ENCODE peak calls at places on chromosomes 2 and 18, in six cellular contexts. I, C, P, V, A and U are unnamed samples. For H3K27me3, the result is how much of the 10 kb centered on the place peaks cover.

GRCh38 chr18:46320297-46320696 is 216.1 kb downstream of the HAUS1 start:
- DNase-seq in V (no peak), A (no peak), P (no peak), C (no peak), I (no peak), U (no peak)

GRCh38 chr2:233686967-233687366 is 5.3 kb downstream of the UGT1A7 start:
- DNase-seq in P (no peak), I (no peak), C (no peak), A (no peak), V (peak), U (no peak)

GRCh38 chr2:8453904-8454302 is 228.0 kb upstream of the ID2 start:
- DNase-seq in A (no peak), P (no peak), C (peak), V (peak), I (peak), U (peak)

GRCh38 chr2:98704499-98705332 is 26.2 kb downstream of the MGAT4A start:
- DNase-seq in A (no peak), P (no peak), C (no peak), I (no peak), V (no peak), U (no peak)

GRCh38 chr2:117271631-117272030 is 542.9 kb upstream of the DDX18 start:
- DNase-seq in V (no peak), P (no peak), A (no peak), C (no peak), I (no peak), U (no peak)

GRCh38 chr2:54499666-54500065 is 43.5 kb downstream of the SPTBN1 start:
- DNase-seq in P (no peak), C (no peak), V (no peak), I (no peak), A (no peak), U (no peak)

GRCh38 chr2:224983719-224984388 is 58.4 kb downstream of the DOCK10 start:
- DNase-seq in I (no peak), P (no peak), C (no peak), V (peak), A (no peak), U (no peak)

GRCh38 chr18:3715223-3716080 is 265.5 kb downstream of the TGIF1 start:
- DNase-seq in V (no peak), I (no peak), A (no peak), C (no peak), P (no peak), U (no peak)

GRCh38 chr2:147789720-147790119 is 55.1 kb upstream of the ACVR2A start:
- DNase-seq in C (no peak), A (no peak), V (peak), P (no peak), I (no peak), U (no peak)

GRCh38 chr2:68465081-68465916 is 1.8 kb downstream of the FBXO48 start:
- DNase-seq in P (peak), A (no peak), V (peak), C (no peak), I (no peak), U (no peak)

GRCh38 chr2:20138696-20139095 is 86.2 kb downstream of the SDC1 start:
- DNase-seq in I (no peak), V (no peak), C (no peak), A (no peak), P (no peak), U (no peak)

GRCh38 chr2:199310654-199311275 is 147.0 kb downstream of the SATB2 start:
- DNase-seq in A (no peak), I (no peak), V (no peak), C (no peak), P (no peak), U (no peak)

GRCh38 chr2:3785220-3785889 is 82.0 kb downstream of the DCDC2C start:
- DNase-seq in C (no peak), A (no peak), V (peak), P (no peak), I (no peak), U (no peak)

GRCh38 chr2:216379955-216380354 is 7.7 kb upstream of the MARCHF4 start:
- DNase-seq in V (no peak), I (no peak), P (no peak), A (no peak), C (no peak), U (no peak)

GRCh38 chr2:160630801-160631590 is 137.4 kb upstream of the RBMS1 start:
- DNase-seq in P (no peak), I (no peak), A (no peak), V (peak), C (no peak), U (peak)

DNA sequence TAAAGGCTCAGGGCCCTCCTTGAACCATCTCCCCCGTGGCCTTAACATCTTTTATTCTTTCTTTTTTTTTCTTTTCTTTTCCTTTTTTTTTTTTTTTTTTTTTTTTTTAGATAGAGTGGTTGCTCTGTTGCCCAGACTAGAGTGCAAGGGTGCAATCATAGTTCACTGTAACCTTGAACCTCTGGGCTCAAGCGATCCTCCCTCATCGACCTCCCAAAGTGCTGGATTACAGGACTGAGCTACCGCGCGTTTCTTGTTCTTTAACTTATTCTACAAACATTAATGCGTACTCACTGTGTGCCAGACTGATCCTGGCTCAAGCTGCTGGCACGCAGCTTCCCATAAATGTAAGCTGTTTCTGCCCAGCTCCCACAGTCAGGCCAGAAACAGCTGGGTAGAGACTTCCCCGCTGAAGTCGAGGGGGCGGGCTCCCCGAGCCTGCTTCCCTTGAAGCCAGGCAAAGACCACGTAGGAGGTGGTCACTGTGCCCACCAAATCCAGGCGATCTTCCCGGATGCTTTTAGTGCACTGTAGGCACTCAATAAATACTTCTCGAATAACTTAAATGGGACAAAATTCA is 29.2 kb upstream of the ATP6V1B1 start:
- DNase-seq in A (no peak), I (peak), V (no peak), C (no peak), P (no peak), U (no peak)
- H3K27me3 ChIP-seq in A (under half), I (under half), V (under half), C (under half), P (half or more), U (under half)

GRCh38 chr2:222545821-222546540 is 109.9 kb downstream of the FARSB start:
- DNase-seq in P (no peak), C (no peak), I (no peak), V (no peak), A (no peak), U (no peak)

GRCh38 chr2:222547108-222547507 is 108.8 kb downstream of the FARSB start:
- DNase-seq in I (no peak), V (no peak), A (no peak), P (no peak), C (no peak), U (no peak)

GRCh38 chr2:222554511-222554910 is 101.4 kb downstream of the FARSB start:
- DNase-seq in C (no peak), V (no peak), P (no peak), A (no peak), I (no peak), U (no peak)

GRCh38 chr2:222548997-222549396 is 106.9 kb downstream of the FARSB start:
- DNase-seq in P (no peak), C (no peak), V (peak), A (no peak), I (no peak), U (no peak)
- H3K27me3 ChIP-seq in P (under half), C (under half), V (under half), A (under half), I (under half), U (under half)

GRCh38 chr2:181675241-181675640 is 5.1 kb downstream of the NEUROD1 start:
- DNase-seq in P (no peak), V (no peak), A (no peak), I (no peak), C (no peak), U (no peak)

GRCh38 chr2:181673178-181673577 is 7.1 kb downstream of the NEUROD1 start:
- DNase-seq in C (no peak), V (no peak), P (no peak), A (no peak), I (no peak), U (no peak)

GRCh38 chr2:181674466-181674865 is 5.9 kb downstream of the NEUROD1 start:
- DNase-seq in I (no peak), C (no peak), V (no peak), P (no peak), A (no peak), U (no peak)

GRCh38 chr2:181670632-181671031 is 9.7 kb downstream of the NEUROD1 start:
- DNase-seq in I (no peak), P (no peak), A (no peak), C (no peak), V (no peak), U (no peak)

GRCh38 chr2:181672255-181673008 is 7.9 kb downstream of the NEUROD1 start:
- DNase-seq in V (no peak), P (no peak), I (no peak), C (no peak), A (no peak), U (no peak)
- H3K27me3 ChIP-seq in V (under half), P (under half), I (under half), C (under half), A (under half), U (under half)

GRCh38 chr2:235191933-235192332 is 240.1 kb downstream of the SH3BP4 start:
- DNase-seq in A (no peak), C (no peak), V (no peak), I (peak), P (no peak), U (peak)
- H3K27me3 ChIP-seq in A (under half), C (under half), V (under half), I (under half), P (under half), U (under half)

GRCh38 chr2:43071629-43072550 is 154.5 kb downstream of the ZFP36L2 start:
- DNase-seq in I (no peak), P (no peak), C (peak), A (no peak), V (peak), U (peak)

GRCh38 chr2:43075054-43075593 is 151.3 kb downstream of the ZFP36L2 start:
- DNase-seq in I (peak), A (peak), C (peak), P (no peak), V (peak), U (peak)

GRCh38 chr2:43074592-43075053 is 151.8 kb downstream of the ZFP36L2 start:
- DNase-seq in P (no peak), C (no peak), I (no peak), A (no peak), V (no peak), U (no peak)

GRCh38 chr2:43074052-43074451 is 152.4 kb downstream of the ZFP36L2 start:
- DNase-seq in C (no peak), I (no peak), V (no peak), A (no peak), P (no peak), U (no peak)

GRCh38 chr2:43073373-43073772 is 153.0 kb downstream of the ZFP36L2 start:
- DNase-seq in C (no peak), V (peak), I (peak), A (no peak), P (no peak), U (peak)
- H3K27me3 ChIP-seq in C (under half), V (under half), I (under half), A (under half), P (under half), U (under half)